ENCODE peak calls at places on chromosome 3, in four cellular contexts. R, N, A and G are unnamed samples. For H3K27me3, the result is how much of the 10 kb centered on the place peaks cover.

GRCh38 chr3:48410205-48411040 is 19.5 kb downstream of the PLXNB1 start:
- DNase-seq in R (no peak), N (no peak), A (peak), G (no peak)

GRCh38 chr3:52788890-52789745 is 5.5 kb upstream of the ITIH3 start:
- DNase-seq in R (no peak), N (no peak), A (no peak), G (no peak)

GRCh38 chr3:183966361-183966791 is 51.3 kb downstream of the ABCC5 start:
- DNase-seq in R (no peak), N (no peak), A (no peak), G (peak)

GRCh38 chr3:161559177-161559998 is 62.8 kb downstream of the OTOL1 start:
- DNase-seq in R (no peak), N (no peak), A (no peak), G (no peak)

GRCh38 chr3:15471861-15472260 is 44.5 kb downstream of the EAF1 start:
- DNase-seq in R (no peak), N (no peak), A (no peak), G (no peak)

GRCh38 chr3:45104715-45105711 is 41.2 kb downstream of the CDCP1 start:
- DNase-seq in R (no peak), N (no peak), A (no peak), G (no peak)

GRCh38 chr3:71400986-71401451 is 182.5 kb downstream of the FOXP1 start:
- DNase-seq in R (no peak), N (no peak), A (no peak), G (no peak)

GRCh38 chr3:189108735-189109134 is 63.0 kb upstream of the TPRG1 start:
- DNase-seq in R (no peak), N (no peak), A (no peak), G (no peak)

GRCh38 chr3:182212479-182213076 is 500.9 kb downstream of the SOX2 start:
- DNase-seq in R (peak), N (no peak), A (peak), G (peak)

GRCh38 chr3:8937064-8938020 is 25.9 kb downstream of the RAD18 start:
- DNase-seq in R (peak), N (no peak), A (no peak), G (no peak)

GRCh38 chr3:44476963-44477311 is 533 bp downstream of the ZNF445 start:
- DNase-seq in R (no peak), N (no peak), A (no peak), G (no peak)

GRCh38 chr3:123881771-123882170 is 2.4 kb downstream of the MYLK start:
- DNase-seq in R (no peak), N (no peak), A (no peak), G (no peak)

GRCh38 chr3:108346301-108346989 is 50.1 kb downstream of the HHLA2 start:
- DNase-seq in R (no peak), N (no peak), A (no peak), G (no peak)

GRCh38 chr3:194876403-194877165 is 190.9 kb downstream of the FAM43A start:
- DNase-seq in R (no peak), N (no peak), A (no peak), G (no peak)

GRCh38 chr3:124927454-124928079 is 7.0 kb downstream of the MUC13 start:
- DNase-seq in R (no peak), N (peak), A (no peak), G (no peak)

GRCh38 chr3:159829056-159829995 is 159.3 kb upstream of the IL12A start:
- DNase-seq in R (no peak), N (no peak), A (peak), G (no peak)

GRCh38 chr3:115713247-115713646 is 89.9 kb downstream of the GAP43 start:
- DNase-seq in R (no peak), N (no peak), A (peak), G (no peak)

GRCh38 chr3:140388525-140388924 is 289.3 kb upstream of the TRIM42 start:
- DNase-seq in R (no peak), N (no peak), A (no peak), G (no peak)

GRCh38 chr3:185688808-185689207 is 102.7 kb downstream of the SENP2 start:
- DNase-seq in R (peak), N (no peak), A (peak), G (no peak)

GRCh38 chr3:151182349-151183079 is 20.5 kb downstream of the GPR171 start:
- DNase-seq in R (no peak), N (no peak), A (no peak), G (no peak)

GRCh38 chr3:99246010-99246654 is 344.6 kb upstream of the DCBLD2 start:
- DNase-seq in R (no peak), N (no peak), A (no peak), G (no peak)

GRCh38 chr3:169657351-169658124 is 6.0 kb downstream of the MECOM start:
- DNase-seq in R (no peak), N (no peak), A (peak), G (no peak)
- H3K27me3 ChIP-seq in R (under half), N (under half), A (under half), G (under half)

DNA sequence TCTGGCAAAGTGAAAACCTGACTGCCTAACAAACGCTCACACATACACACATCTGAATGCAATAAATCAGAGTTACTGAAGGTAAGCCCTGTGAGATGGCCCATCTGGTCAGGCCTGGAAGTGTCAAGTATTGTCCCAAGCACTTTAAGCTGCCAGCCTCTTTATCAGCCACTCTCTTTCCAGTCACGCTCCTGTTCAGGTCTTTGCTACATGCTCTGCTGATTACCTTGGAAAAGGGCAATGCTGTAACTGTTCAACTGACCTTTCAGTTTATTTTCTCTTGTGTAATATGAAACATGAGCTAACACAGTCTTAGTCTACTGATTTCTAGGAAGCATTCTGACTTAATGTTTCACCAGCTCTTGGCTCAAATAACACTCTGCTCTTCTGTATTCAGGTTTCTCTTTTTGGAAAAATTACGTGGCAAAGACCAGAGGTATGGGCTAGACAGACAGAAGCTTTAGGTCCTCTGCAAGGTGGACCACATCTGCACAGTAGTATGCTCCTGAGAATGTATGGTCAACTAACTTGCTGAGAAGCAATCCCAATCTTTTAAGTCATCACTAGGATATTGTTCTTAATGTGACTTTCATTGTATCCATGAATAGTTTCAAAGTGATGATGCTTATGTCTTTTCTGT is 44.5 kb downstream of the GBE1 start:
- DNase-seq in R (peak), N (no peak), A (peak), G (no peak)
- H3K27me3 ChIP-seq in R (under half), N (under half), A (under half), G (under half)

GRCh38 chr3:62940763-62941632 is 65.8 kb upstream of the CADPS start:
- DNase-seq in R (no peak), N (no peak), A (no peak), G (no peak)

GRCh38 chr3:62939707-62940106 is 64.5 kb upstream of the CADPS start:
- DNase-seq in R (no peak), N (no peak), A (no peak), G (no peak)

GRCh38 chr3:62935793-62936192 is 60.6 kb upstream of the CADPS start:
- DNase-seq in R (no peak), N (no peak), A (no peak), G (no peak)

GRCh38 chr3:62936626-62937254 is 61.5 kb upstream of the CADPS start:
- DNase-seq in R (no peak), N (no peak), A (no peak), G (no peak)

DNA sequence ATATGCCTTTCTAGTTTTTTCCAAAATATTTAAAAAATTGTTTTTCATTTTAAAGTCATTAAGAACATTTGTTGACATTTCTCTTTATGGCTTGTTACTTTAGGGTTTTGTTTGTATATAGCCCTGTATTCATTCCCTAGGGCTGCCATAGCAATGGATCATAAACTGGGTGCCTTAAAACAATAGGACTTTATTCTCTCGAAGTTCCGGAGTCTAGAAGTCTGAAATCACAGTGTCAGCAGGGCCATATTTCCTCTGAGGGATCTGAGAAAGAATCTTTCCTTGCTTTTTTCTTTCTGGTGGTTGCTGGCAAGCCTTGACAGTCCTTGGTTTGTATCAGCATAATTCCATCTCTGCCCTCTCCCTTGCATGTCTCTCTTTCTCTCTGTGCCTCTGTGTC is 63.4 kb upstream of the CADPS start:
- DNase-seq in R (no peak), N (no peak), A (no peak), G (no peak)
- H3K27me3 ChIP-seq in R (under half), N (under half), A (under half), G (under half)

DNA sequence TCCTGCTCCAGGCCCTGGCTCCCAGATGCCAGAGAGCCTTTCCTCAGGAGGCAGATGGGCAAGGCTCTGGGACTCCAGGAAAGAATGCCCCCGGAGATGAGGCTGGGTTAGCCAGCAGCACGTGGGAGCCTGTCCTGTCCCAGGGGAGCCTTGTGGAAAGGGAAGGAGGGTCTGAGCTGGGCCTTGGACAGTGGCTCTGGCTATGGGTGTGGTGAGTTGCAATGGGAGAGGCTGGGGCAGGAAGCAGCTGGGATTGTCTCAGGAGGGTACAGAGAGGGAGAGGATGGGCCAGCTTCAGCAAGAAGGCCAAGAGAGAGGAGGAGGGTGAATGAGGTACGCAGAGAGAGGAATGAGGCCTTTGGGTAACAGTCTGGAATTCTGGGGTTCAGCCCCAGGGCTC is 17.4 kb upstream of the CACNA2D2 start:
- DNase-seq in R (no peak), N (no peak), A (no peak), G (no peak)
- H3K27me3 ChIP-seq in R (under half), N (under half), A (under half), G (under half)

DNA sequence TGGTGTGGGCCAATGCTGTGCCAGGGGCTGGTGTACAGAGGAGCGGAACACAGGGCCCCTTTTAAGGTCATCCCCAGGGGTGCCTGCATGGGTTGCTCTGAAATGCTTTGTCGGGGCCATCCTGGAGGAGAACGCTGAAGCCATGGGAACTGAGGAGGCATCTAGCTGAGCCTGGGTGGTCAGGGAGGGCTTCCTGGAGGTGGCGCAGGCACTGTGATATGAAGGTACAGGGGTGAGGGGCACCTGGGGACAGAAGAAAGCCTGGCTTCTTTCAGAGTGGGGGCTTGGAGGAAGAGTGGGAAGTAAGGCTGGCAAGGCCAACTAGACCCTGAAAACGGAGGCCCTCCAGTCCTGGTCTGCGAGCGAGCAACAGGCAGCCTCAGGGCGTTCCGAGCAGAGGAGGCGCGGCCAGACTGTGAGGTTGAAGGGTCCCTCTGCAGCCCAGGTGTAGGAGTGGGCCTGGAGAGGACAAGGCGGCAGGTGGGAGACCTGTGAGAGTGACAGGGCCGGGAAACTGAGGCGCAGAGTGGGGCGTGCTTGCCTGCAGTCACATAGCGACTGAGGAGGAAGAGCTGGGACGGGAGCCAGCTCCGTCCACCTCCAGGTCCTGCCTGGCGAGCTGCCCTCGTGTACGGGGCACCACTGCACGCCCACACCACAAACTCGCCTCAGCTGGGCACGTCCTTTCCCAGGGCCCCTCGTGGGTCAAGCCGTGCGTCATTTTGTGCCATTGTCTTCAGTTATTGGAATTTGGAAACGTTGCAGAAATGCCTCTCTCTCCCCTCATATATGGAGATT is 4.1 kb downstream of the FBLN2 start:
- DNase-seq in R (no peak), N (no peak), A (no peak), G (no peak)
- H3K27me3 ChIP-seq in R (under half), N (under half), A (under half), G (under half)

DNA sequence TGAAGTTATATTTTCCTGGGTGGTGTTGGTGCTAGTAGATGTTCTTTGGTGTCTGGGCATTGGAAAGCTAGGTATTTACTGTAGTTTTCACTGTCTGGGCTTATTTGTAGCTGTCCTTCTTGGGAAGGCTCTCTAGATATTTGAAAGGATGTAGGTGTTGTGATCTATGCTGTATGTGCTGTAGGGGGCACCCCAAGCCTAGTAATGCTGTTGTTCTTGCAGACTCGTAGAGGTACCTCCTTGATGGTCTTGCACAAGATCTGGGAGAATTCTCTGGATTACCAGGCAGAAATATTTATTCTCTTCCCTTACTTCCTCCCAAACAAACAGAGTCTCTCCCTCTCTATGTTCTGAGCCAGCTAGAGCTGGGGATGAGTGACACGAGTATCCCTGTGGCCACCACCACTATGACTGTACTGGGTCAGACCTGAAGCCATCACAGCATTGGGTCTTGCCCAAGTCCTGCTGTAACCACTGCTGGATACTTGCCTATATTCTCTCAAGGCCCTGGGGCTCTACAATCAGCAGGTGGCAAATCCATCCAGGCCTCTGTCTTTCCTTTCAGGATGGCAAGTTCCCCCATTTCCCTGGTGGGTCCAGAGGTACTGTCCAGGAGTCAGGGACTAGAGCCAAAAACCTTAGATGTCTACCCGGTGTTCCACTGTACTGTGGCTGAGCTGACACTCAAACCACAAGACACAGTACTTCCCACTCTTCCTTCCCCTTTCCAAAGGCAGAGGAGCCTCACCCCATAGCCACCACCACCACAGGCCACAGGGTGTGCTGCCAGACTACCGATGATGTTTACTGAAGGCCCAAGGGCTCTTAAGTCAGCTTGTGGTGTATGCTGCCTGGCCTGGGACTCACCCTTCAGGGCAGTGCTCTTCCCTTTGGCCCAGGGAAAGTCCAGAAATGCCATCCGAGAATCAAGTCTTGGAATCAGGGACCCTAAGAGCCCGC is 195.2 kb upstream of the DPPA4 start:
- DNase-seq in R (no peak), N (no peak), A (peak), G (peak)
- H3K27me3 ChIP-seq in R (under half), N (under half), A (under half), G (under half)

DNA sequence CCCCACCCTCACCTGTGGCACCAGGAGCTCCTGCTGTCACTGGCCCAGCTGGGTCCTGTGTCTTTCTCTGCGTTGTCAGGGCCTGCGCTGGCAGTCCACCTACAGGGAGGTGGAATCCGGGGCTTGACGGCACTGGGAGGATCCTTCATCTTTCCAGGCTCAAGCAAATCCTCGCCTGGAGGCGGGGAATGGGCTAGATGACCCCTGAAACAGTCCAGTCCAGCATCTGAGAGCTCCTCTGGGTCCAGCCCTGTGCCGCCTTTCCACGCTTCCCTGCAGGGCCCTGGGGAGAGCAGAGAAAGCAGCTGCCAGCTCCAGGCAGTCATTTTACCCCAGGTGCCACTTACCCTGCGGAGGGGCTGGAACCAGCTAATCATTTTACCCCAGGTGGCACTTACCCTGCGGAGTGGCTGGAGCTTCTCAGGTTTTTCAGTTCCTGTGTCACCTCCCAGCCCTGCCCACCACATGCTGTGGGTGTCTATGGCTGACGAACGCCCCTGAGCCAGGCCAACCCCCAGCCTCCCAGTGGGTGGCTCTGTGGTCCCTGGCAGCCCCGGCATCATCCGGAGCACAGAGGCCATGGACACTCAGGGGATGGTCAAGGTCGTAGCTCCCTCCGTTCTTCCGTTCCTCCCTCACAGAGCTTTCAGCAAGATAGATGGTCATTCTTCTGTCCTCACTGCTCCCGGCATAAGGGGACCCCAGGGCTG is 17.9 kb upstream of the ADIPOQ start:
- DNase-seq in R (no peak), N (no peak), A (no peak), G (no peak)
- H3K27me3 ChIP-seq in R (under half), N (under half), A (under half), G (under half)

GRCh38 chr3:147364771-147365170 is 41.6 kb downstream of the ZIC4 start:
- DNase-seq in R (no peak), N (no peak), A (no peak), G (no peak)

GRCh38 chr3:147368561-147369151 is 37.7 kb downstream of the ZIC4 start:
- DNase-seq in R (no peak), N (no peak), A (no peak), G (no peak)

GRCh38 chr3:147367676-147368075 is 38.7 kb downstream of the ZIC4 start:
- DNase-seq in R (no peak), N (no peak), A (no peak), G (no peak)

GRCh38 chr3:147368151-147368550 is 38.2 kb downstream of the ZIC4 start:
- DNase-seq in R (no peak), N (no peak), A (no peak), G (no peak)

DNA sequence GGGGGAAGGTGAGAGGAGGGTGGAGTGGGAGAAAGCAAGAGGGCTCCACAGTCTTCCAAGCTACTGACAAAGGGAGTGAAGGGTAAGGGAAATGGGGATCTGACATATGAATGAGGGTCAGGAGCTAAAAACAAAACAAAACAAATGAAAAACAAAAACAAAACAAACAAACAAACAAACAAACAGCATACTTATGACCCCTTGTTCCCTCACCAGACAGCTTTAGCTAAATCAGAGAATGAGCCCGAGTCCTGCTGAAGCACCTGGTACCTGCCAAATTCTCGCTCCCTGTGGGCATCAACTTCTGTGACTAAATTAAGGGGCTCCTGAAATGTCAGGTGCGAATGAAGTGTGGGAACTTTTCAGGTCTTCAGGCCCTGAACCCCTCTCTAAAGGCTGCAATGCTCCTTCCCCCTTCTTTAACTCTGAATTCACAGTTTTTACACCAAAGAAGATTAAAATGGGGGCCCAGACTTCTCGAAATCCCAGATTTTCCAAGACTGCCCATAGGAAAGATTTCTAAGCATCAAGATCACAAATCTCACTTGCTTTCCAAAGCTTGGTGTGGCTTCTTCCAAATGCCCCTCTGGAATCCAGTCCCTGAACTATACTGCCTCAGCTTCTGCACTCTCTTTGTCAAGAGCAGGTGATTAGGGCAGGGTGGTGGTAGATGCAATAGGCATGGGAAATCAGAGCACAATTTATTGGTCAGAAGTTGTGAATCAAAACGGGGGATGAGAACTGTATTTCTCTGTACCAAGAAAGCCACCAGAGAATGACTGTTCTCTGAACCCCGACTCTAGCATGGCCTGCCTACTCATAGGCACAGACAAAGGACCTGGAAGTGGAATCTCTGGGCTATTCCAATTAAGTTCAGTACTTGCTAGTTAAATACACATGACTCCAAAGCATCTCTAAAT is 40.9 kb downstream of the ZIC4 start:
- DNase-seq in R (no peak), N (no peak), A (no peak), G (no peak)
- H3K27me3 ChIP-seq in R (under half), N (under half), A (under half), G (under half)

GRCh38 chr3:27714101-27714526 is 8.0 kb downstream of the EOMES start:
- DNase-seq in R (no peak), N (no peak), A (no peak), G (no peak)
- H3K27me3 ChIP-seq in R (half or more), N (under half), A (under half), G (under half)